ENCODE peak calls at places on chromosome 16, in seven cellular contexts. O is HCT116, E is OCI-LY7, Q is GM23338, D is GM23248, R is PC-9, B is PC-3. L is an unnamed sample.

GRCh38 chr16:85327731-85328664 is 215.7 kb upstream of the CIBAR2 start:
- DNase-seq in O (peak; percentile 39), E (no peak), Q (peak; percentile 99), D (no peak), R (no peak), B (no peak), L (no peak)

GRCh38 chr16:67942200-67942509 is 1.8 kb downstream of the LCAT start:
- DNase-seq in O (no peak), E (peak; percentile 62), Q (peak; percentile 86), D (peak; percentile 60), R (peak; percentile 38), B (peak; percentile 27), L (peak; percentile 26)

GRCh38 chr16:22785552-22785951 is 28.4 kb upstream of the HS3ST2 start:
- DNase-seq in O (no peak), E (no peak), Q (no peak), D (no peak), R (no peak), B (no peak), L (no peak)

GRCh38 chr16:85124636-85125346 is 12.5 kb upstream of the CIBAR2 start:
- DNase-seq in O (no peak), E (no peak), Q (no peak), D (no peak), R (no peak), B (no peak), L (no peak)

GRCh38 chr16:60299345-60299744 is 1565.2 kb upstream of the GOT2 start:
- DNase-seq in O (no peak), E (no peak), Q (no peak), D (no peak), R (no peak), B (no peak), L (no peak)

GRCh38 chr16:87963400-87963799 is 12.2 kb downstream of the BANP start:
- DNase-seq in O (no peak), E (no peak), Q (no peak), D (peak; percentile 97), R (no peak), B (peak; percentile 50), L (no peak)

GRCh38 chr16:11752856-11753255 is 10.2 kb upstream of the TXNDC11 start:
- DNase-seq in O (no peak), E (no peak), Q (no peak), D (no peak), R (no peak), B (no peak), L (no peak)

GRCh38 chr16:56950881-56951771 is 10.6 kb upstream of the CETP start:
- DNase-seq in O (no peak), E (peak; percentile 90), Q (peak; percentile 82), D (peak; percentile 83), R (peak; percentile 33), B (peak; percentile 23), L (peak; percentile 63)

GRCh38 chr16:84928679-84929420 is 82.5 kb downstream of the ZDHHC7 start:
- DNase-seq in O (no peak), E (no peak), Q (no peak), D (peak; percentile 90), R (peak; percentile 18), B (peak; percentile 49), L (no peak)

GRCh38 chr16:26524831-26525230 is 541.9 kb upstream of the C16orf82 start:
- DNase-seq in O (no peak), E (no peak), Q (no peak), D (no peak), R (no peak), B (no peak), L (no peak)

GRCh38 chr16:68311316-68311620 is 449 bp downstream of the PRMT7 start:
- DNase-seq in O (no peak), E (no peak), Q (peak; percentile 60), D (peak; percentile 67), R (no peak), B (peak; percentile 28), L (peak; percentile 71)

DNA sequence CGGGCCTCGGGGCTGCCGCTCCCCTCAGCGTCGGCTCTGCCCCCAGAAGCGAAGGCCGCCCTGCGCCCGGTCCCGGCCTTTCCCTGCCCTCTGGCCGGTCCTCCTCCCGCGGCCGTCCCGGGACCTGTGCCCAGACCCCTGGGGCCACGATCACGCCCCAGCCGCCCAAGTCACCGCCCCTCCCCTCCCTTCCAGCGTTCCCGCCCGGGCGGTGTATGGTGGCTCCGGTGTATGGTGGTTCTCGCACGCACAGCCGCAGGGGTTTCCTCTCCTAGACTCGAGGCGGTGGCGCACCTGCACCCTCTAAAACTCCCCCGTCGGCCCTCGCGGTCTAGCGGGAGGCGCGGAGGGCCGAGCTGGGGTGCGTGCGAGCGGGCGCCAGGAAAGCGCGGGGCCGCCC is 10.0 kb downstream of the TIGD7 start:
- DNase-seq in O (no peak), E (no peak), Q (peak; percentile 30), D (no peak), R (no peak), B (no peak), L (no peak)
- H3K9me2 ChIP-seq in O (no peaks in the 10 kb centered on the region), E (no peaks in the 10 kb centered on the region), Q (peaks cover 6% of the 10 kb centered on the region), D (no peaks in the 10 kb centered on the region), R (no peaks in the 10 kb centered on the region), B (no peaks in the 10 kb centered on the region), L (no peaks in the 10 kb centered on the region)

GRCh38 chr16:72091217-72091616 is 2.2 kb downstream of the TXNL4B start:
- DNase-seq in O (no peak), E (no peak), Q (no peak), D (no peak), R (no peak), B (no peak), L (no peak)

GRCh38 chr16:72092832-72093447 is 480 bp downstream of the TXNL4B start:
- DNase-seq in O (no peak), E (no peak), Q (peak; percentile 45), D (peak; percentile 70), R (peak; percentile 31), B (peak; percentile 63), L (peak; percentile 24)

GRCh38 chr16:72094266-72094610 is 591 bp downstream of the DHX38 start:
- DNase-seq in O (no peak), E (peak; percentile 30), Q (peak; percentile 40), D (peak; percentile 68), R (peak; percentile 5), B (peak; percentile 4), L (peak; percentile 21)

GRCh38 chr16:72098936-72099335 is 5.3 kb downstream of the DHX38 start:
- DNase-seq in O (no peak), E (no peak), Q (peak; percentile 36), D (no peak), R (no peak), B (no peak), L (no peak)

GRCh38 chr16:72093448-72094265 is at the start of the genes DHX38 and TXNL4B:
- DNase-seq in O (peak; percentile 99), E (peak; percentile 98), Q (peak; percentile 99), D (peak; percentile 99), R (peak; percentile 91), B (peak; percentile 96), L (peak; percentile 99)
- H3K79me2 ChIP-seq in O (peaks cover 72% of the 10 kb centered on the region), E (peaks cover 49% of the 10 kb centered on the region), Q (peaks cover 48% of the 10 kb centered on the region), D (peaks cover 87% of the 10 kb centered on the region), R (peaks cover 59% of the 10 kb centered on the region), B (peaks cover 55% of the 10 kb centered on the region), L (peaks cover 78% of the 10 kb centered on the region)

GRCh38 chr16:46426336-46426735 is 194.8 kb downstream of the SHCBP1 start:
- DNase-seq in O (no peak), E (no peak), Q (no peak), D (no peak), R (no peak), B (no peak), L (no peak)

GRCh38 chr16:46427340-46428107 is 193.7 kb downstream of the SHCBP1 start:
- DNase-seq in O (no peak), E (no peak), Q (no peak), D (no peak), R (no peak), B (no peak), L (no peak)

GRCh38 chr16:46428108-46429061 is 192.8 kb downstream of the SHCBP1 start:
- DNase-seq in O (no peak), E (no peak), Q (no peak), D (peak; percentile 0), R (no peak), B (no peak), L (no peak)
- H3K9me2 ChIP-seq in O (no peaks in the 10 kb centered on the region), E (no peaks in the 10 kb centered on the region), Q (no peaks in the 10 kb centered on the region), D (no peaks in the 10 kb centered on the region), R (no peaks in the 10 kb centered on the region), B (no peaks in the 10 kb centered on the region), L (no peaks in the 10 kb centered on the region)

GRCh38 chr16:70434489-70435260 is 4.2 kb downstream of the ST3GAL2 start:
- DNase-seq in O (no peak), E (peak; percentile 72), Q (no peak), D (no peak), R (no peak), B (no peak), L (no peak)
- H3K79me2 ChIP-seq in O (no peaks in the 10 kb centered on the region), E (peaks cover 66% of the 10 kb centered on the region), Q (peaks cover 77% of the 10 kb centered on the region), D (peaks cover 75% of the 10 kb centered on the region), R (no peaks in the 10 kb centered on the region), B (peaks cover 28% of the 10 kb centered on the region), L (peaks cover 50% of the 10 kb centered on the region)

L was measured in MM.1S.